ENCODE peak calls at places on chromosomes 4 and X, in six cellular contexts. Q, G, L, R, H and K are unnamed samples.

GRCh38 chr4:55849724-55850123 is 3.7 kb upstream of the EXOC1 start:
- DNase-seq in L (no peak), H (no peak), R (peak), Q (no peak), G (no peak), K (no peak)

GRCh38 chr4:1792832-1793495 is at the start of gene FGFR3:
- DNase-seq in G (peak), Q (peak), L (peak), H (no peak), R (peak), K (peak)

GRCh38 chr4:37802068-37802666 is 24.3 kb upstream of the PGM2 start:
- DNase-seq in G (no peak), H (no peak), L (peak), R (no peak), Q (peak), K (no peak)

GRCh38 chrX:1516596-1517104 is 20.3 kb downstream of the P2RY8 start:
- DNase-seq in H (no peak), L (no peak), G (no peak), Q (no peak), R (peak), K (no peak)

GRCh38 chr4:75830906-75831305 is 71.3 kb downstream of the PPEF2 start:
- DNase-seq in L (no peak), G (no peak), R (no peak), H (no peak), Q (no peak), K (no peak)

GRCh38 chrX:81195712-81196111 is 6.0 kb downstream of the HMGN5 start:
- DNase-seq in G (no peak), L (peak), H (no peak), Q (peak), R (peak), K (no peak)

GRCh38 chr4:73593631-73594241 is 26.5 kb downstream of the RASSF6 start:
- DNase-seq in Q (peak), H (no peak), L (no peak), G (no peak), R (no peak), K (no peak)

GRCh38 chrX:122238801-122239200 is 945.3 kb upstream of the GRIA3 start:
- DNase-seq in R (no peak), L (no peak), Q (no peak), G (no peak), H (no peak), K (no peak)

GRCh38 chr4:67700119-67700873 is 659 bp downstream of the UBA6 start:
- DNase-seq in G (peak), Q (no peak), L (no peak), R (no peak), H (no peak), K (peak)

GRCh38 chr4:19693949-19694597 is 557.6 kb upstream of the SLIT2 start:
- DNase-seq in L (no peak), Q (no peak), R (no peak), H (no peak), G (no peak), K (no peak)

GRCh38 chr4:187191676-187192075 is 468.0 kb upstream of the FAT1 start:
- DNase-seq in G (no peak), L (no peak), R (no peak), Q (no peak), H (no peak), K (no peak)

GRCh38 chr4:152981842-152982241 is 45.7 kb downstream of the FHDC1 start:
- DNase-seq in L (no peak), R (no peak), H (no peak), G (no peak), Q (no peak), K (no peak)

GRCh38 chr4:107037188-107037587 is 1.1 kb upstream of the DKK2 start:
- DNase-seq in H (no peak), R (peak), Q (no peak), L (no peak), G (no peak), K (no peak)

GRCh38 chr4:169900241-169900845 is 125.9 kb downstream of the MFAP3L start:
- DNase-seq in Q (no peak), G (no peak), R (no peak), L (no peak), H (no peak), K (no peak)

GRCh38 chr4:61549356-61549755 is 349.2 kb downstream of the ADGRL3 start:
- DNase-seq in L (no peak), G (no peak), R (no peak), H (no peak), Q (no peak), K (no peak)

DNA sequence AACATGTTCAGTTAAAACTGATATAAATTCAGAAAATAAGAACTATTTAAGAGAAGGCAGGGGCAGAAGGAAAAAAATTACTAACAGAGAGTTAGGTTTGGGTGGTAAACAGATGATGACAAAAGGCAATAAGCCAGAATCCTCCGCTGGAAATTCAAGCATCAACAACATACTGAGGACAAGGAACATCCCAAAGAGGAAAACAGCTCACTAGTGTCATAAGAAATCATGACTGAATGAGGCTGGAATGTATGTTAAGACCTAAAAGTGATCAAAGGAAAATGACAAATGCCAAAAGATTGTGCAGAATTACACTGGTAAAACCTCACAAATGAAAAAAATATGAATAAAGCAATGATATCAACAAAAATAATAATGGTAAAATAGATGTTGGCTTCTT is 88.4 kb downstream of the WDFY3 start:
- DNase-seq in G (no peak), L (no peak), R (no peak), Q (no peak), H (no peak), K (no peak)
- TF ChIP-seq POLR2AphosphoS5 in G (no peak), L (no peak), R (no peak), Q (no peak), H (no peak), K (no peak)

GRCh38 chrX:149522914-149523313 is 17.8 kb upstream of the IDS start:
- DNase-seq in Q (peak), H (no peak), L (no peak), G (no peak), R (no peak), K (no peak)

GRCh38 chrX:149531599-149531998 is 9.2 kb upstream of the EOLA1 start:
- DNase-seq in G (no peak), R (no peak), H (no peak), L (no peak), Q (no peak), K (no peak)

GRCh38 chrX:149527705-149528104 is 13.1 kb upstream of the EOLA1 start:
- DNase-seq in Q (peak), L (peak), R (no peak), H (no peak), G (no peak), K (no peak)

GRCh38 chrX:149528381-149528780 is 12.4 kb upstream of the EOLA1 start:
- DNase-seq in H (no peak), G (no peak), Q (no peak), L (no peak), R (no peak), K (no peak)
- TF ChIP-seq TAF1 in H (no peak), G (no peak), Q (no peak), L (no peak), R (no peak), K (no peak)

DNA sequence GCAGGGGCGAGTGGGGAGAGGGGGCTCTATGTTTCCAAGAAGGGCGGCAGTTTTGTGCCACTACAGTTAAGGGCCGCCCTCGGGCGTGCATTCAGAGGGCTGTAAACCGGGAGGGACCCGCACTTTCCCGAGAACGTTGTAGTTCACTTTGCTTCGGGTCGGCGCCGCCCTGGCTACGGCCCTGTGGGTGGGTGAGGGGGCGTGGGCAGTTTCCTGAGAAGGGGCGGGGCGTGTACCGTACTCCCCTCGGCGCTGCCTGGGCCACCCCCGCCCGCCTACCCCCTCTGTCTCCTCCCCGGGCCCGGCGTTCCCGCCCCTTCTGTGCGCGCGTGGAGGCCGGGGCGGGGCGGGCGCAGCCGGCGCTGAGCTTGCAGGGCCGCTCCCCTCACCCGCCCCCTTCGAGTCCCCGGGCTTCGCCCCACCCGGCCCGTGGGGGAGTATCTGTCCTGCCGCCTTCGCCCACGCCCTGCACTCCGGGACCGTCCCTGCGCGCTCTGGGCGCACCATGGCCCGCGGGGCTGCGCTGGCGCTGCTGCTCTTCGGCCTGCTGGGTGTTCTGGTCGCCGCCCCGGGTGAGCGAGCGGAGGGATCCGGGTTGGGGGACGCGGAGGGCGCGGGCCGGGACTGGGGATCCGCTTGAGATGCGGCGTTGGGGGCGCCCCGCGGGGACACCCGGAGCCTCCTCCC is at the start of gene CD99:
- DNase-seq in Q (peak), L (peak), G (peak), R (peak), H (peak), K (peak)
- TF ChIP-seq POLR2A in Q (peak), L (no peak), G (peak), R (no peak), H (peak), K (no peak)

DNA sequence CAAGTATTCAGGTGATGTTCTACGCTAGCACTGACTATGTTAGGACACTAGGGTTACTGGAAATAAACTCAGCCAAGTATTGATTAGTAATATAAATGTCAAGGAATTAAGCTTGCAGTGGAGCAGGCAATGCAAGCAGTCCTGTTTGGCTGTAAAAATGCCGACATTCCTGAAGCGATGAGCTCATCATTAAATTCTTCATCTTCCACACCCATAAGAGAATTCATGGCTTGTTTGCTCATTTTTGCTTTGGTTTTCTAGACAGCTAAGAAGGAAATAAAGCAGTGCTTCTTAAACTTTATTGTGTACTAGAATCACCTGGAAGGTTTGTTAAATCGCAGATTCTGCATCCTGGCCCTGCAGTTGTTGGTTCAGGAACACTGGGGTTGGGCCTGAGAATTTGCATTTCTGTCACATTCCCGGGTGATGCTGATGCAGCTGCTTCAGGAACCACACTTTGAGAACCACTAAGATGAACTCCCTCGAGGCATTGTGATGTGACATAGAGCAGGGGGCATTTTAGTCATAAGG is 17.8 kb downstream of the ANXA3 start:
- DNase-seq in H (no peak), G (no peak), R (no peak), Q (peak), L (no peak), K (no peak)
- TF ChIP-seq POLR2AphosphoS5 in H (no peak), G (no peak), R (no peak), Q (no peak), L (no peak), K (no peak)